ENCODE peak calls at places on chromosomes 13 and 19, in six cellular contexts. M, L, G, N, E and I are unnamed samples.

GRCh38 chr13:32917504-32917903 is 98.7 kb upstream of the KL start:
- DNase-seq in M (no peak), L (no peak), G (no peak), N (no peak), E (no peak), I (no peak)

GRCh38 chr19:4375620-4376228 is 24.6 kb downstream of the SH3GL1 start:
- DNase-seq in M (no peak), L (no peak), G (no peak), N (no peak), E (peak), I (no peak)

GRCh38 chr13:45402641-45403040 is 15.5 kb downstream of the SLC25A30 start:
- DNase-seq in M (no peak), L (no peak), G (no peak), N (peak), E (no peak), I (no peak)

GRCh38 chr19:19342086-19343015 is 21.7 kb downstream of the MAU2 start:
- DNase-seq in M (no peak), L (peak), G (peak), N (peak), E (peak), I (no peak)

GRCh38 chr19:58279042-58279924 is 528 bp downstream of the ZNF8 start:
- DNase-seq in M (no peak), L (peak), G (peak), N (peak), E (peak), I (peak)

GRCh38 chr19:35206855-35207254 is 21.7 kb downstream of the FAM187B start:
- DNase-seq in M (no peak), L (peak), G (no peak), N (no peak), E (no peak), I (no peak)

GRCh38 chr19:9768175-9769112 is at the start of gene ZNF846:
- DNase-seq in M (peak), L (peak), G (peak), N (peak), E (peak), I (peak)

GRCh38 chr13:59086147-59086546 is 1077.6 kb downstream of the DIAPH3 start:
- DNase-seq in M (no peak), L (no peak), G (no peak), N (peak), E (no peak), I (no peak)

GRCh38 chr19:29946645-29947044 is 4.6 kb downstream of the URI1 start:
- DNase-seq in M (no peak), L (no peak), G (no peak), N (no peak), E (no peak), I (no peak)

GRCh38 chr19:308471-309205 is 17.4 kb upstream of the PLPP2 start:
- DNase-seq in M (no peak), L (no peak), G (peak), N (no peak), E (no peak), I (no peak)

GRCh38 chr19:17079710-17080440 is 4.3 kb downstream of the MYO9B start:
- DNase-seq in M (peak), L (peak), G (no peak), N (peak), E (peak), I (peak)

GRCh38 chr19:33689886-33690285 is 68.1 kb downstream of the CHST8 start:
- DNase-seq in M (no peak), L (no peak), G (peak), N (no peak), E (no peak), I (no peak)

GRCh38 chr19:50320596-50320995 is 8.6 kb downstream of the KCNC3 start:
- DNase-seq in M (no peak), L (no peak), G (no peak), N (no peak), E (no peak), I (no peak)

GRCh38 chr19:46970815-46971214 is 48.8 kb upstream of the NPAS1 start:
- DNase-seq in M (no peak), L (no peak), G (no peak), N (peak), E (no peak), I (no peak)

GRCh38 chr13:60001892-60002291 is 161.8 kb downstream of the DIAPH3 start:
- DNase-seq in M (no peak), L (no peak), G (no peak), N (no peak), E (no peak), I (no peak)

GRCh38 chr13:85386424-85386823 is 412.8 kb downstream of the SLITRK6 start:
- DNase-seq in M (no peak), L (no peak), G (no peak), N (peak), E (no peak), I (no peak)

GRCh38 chr19:40594251-40594650 is 6.9 kb upstream of the LTBP4 start:
- DNase-seq in M (no peak), L (no peak), G (no peak), N (no peak), E (no peak), I (no peak)

GRCh38 chr13:21175656-21176194 is 627 bp downstream of the SKA3 start:
- DNase-seq in M (no peak), L (no peak), G (no peak), N (no peak), E (no peak), I (no peak)

GRCh38 chr19:23992348-23992747 is 77.7 kb downstream of the ZNF726 start:
- DNase-seq in M (no peak), L (no peak), G (no peak), N (no peak), E (no peak), I (no peak)

GRCh38 chr19:58033741-58034475 is at the start of gene ZSCAN1:
- DNase-seq in M (no peak), L (peak), G (no peak), N (no peak), E (peak), I (no peak)

GRCh38 chr19:36113895-36114762 is 546 bp downstream of the POLR2I start:
- DNase-seq in M (peak), L (no peak), G (no peak), N (no peak), E (peak), I (peak)

GRCh38 chr19:49528211-49528771 is 488 bp downstream of the RCN3 start:
- DNase-seq in M (no peak), L (no peak), G (no peak), N (no peak), E (no peak), I (no peak)

GRCh38 chr13:29110003-29110402 is 289.9 kb downstream of the MTUS2 start:
- DNase-seq in M (no peak), L (no peak), G (no peak), N (no peak), E (no peak), I (no peak)

GRCh38 chr13:76637651-76638111 is 248.5 kb downstream of the KCTD12 start:
- DNase-seq in M (no peak), L (no peak), G (no peak), N (no peak), E (no peak), I (no peak)

GRCh38 chr19:6790194-6791128 is 18.0 kb downstream of the VAV1 start:
- DNase-seq in M (no peak), L (no peak), G (no peak), N (no peak), E (no peak), I (no peak)

GRCh38 chr13:28204043-28204442 is 65.7 kb downstream of the PAN3 start:
- DNase-seq in M (no peak), L (no peak), G (no peak), N (no peak), E (no peak), I (no peak)

GRCh38 chr13:75788494-75788991 is 152.4 kb downstream of the LMO7 start:
- DNase-seq in M (no peak), L (peak), G (no peak), N (no peak), E (peak), I (no peak)